ENCODE peak calls at places on chromosomes 2 and 18, in four cellular contexts. One of them, this sample, is unnamed.

GRCh38 chr2:1863386-1863785 is 119.1 kb upstream of the PXDN start:
- DNase-seq in mesothelial cell of epicardium: no peak
- DNase-seq in GM18507: no peak
- DNase-seq in stimulated activated CD8-positive, alpha-beta memory T cell treated with anti-CD3 and anti-CD28 coated beads, Interleukin-4, amount 100 ng/mL, for 4 hours: no peak
- DNase-seq in this sample: no peak

GRCh38 chr2:173962036-173962435 is 3.1 kb downstream of the SP3 start:
- DNase-seq in stimulated activated CD8-positive, alpha-beta memory T cell treated with anti-CD3 and anti-CD28 coated beads, Interleukin-4, amount 100 ng/mL, for 4 hours: no peak
- DNase-seq in GM18507: no peak
- DNase-seq in mesothelial cell of epicardium: no peak
- DNase-seq in this sample: no peak

GRCh38 chr2:152421521-152422367 is 86.8 kb downstream of the FMNL2 start:
- DNase-seq in GM18507: peak
- DNase-seq in mesothelial cell of epicardium: no peak
- DNase-seq in stimulated activated CD8-positive, alpha-beta memory T cell treated with anti-CD3 and anti-CD28 coated beads, Interleukin-4, amount 100 ng/mL, for 4 hours: no peak
- DNase-seq in this sample: no peak

GRCh38 chr2:219178377-219179175 is 501 bp downstream of the RETREG2 start:
- DNase-seq in mesothelial cell of epicardium: no peak
- DNase-seq in GM18507: no peak
- DNase-seq in stimulated activated CD8-positive, alpha-beta memory T cell treated with anti-CD3 and anti-CD28 coated beads, Interleukin-4, amount 100 ng/mL, for 4 hours: no peak
- DNase-seq in this sample: no peak

GRCh38 chr2:75089471-75089870 is 109.8 kb downstream of the TACR1 start:
- DNase-seq in mesothelial cell of epicardium: no peak
- DNase-seq in GM18507: no peak
- DNase-seq in stimulated activated CD8-positive, alpha-beta memory T cell treated with anti-CD3 and anti-CD28 coated beads, Interleukin-4, amount 100 ng/mL, for 4 hours: no peak
- DNase-seq in this sample: no peak

GRCh38 chr2:157838442-157839161 is 37.5 kb downstream of the ACVR1 start:
- DNase-seq in mesothelial cell of epicardium: no peak
- DNase-seq in GM18507: no peak
- DNase-seq in stimulated activated CD8-positive, alpha-beta memory T cell treated with anti-CD3 and anti-CD28 coated beads, Interleukin-4, amount 100 ng/mL, for 4 hours: no peak
- DNase-seq in this sample: no peak

GRCh38 chr2:121242976-121243375 is 42.0 kb downstream of the TFCP2L1 start:
- DNase-seq in mesothelial cell of epicardium: no peak
- DNase-seq in GM18507: no peak
- DNase-seq in stimulated activated CD8-positive, alpha-beta memory T cell treated with anti-CD3 and anti-CD28 coated beads, Interleukin-4, amount 100 ng/mL, for 4 hours: no peak
- DNase-seq in this sample: no peak

GRCh38 chr2:191318729-191319078 is 73.5 kb downstream of the MYO1B start:
- DNase-seq in mesothelial cell of epicardium: no peak
- DNase-seq in GM18507: no peak
- DNase-seq in stimulated activated CD8-positive, alpha-beta memory T cell treated with anti-CD3 and anti-CD28 coated beads, Interleukin-4, amount 100 ng/mL, for 4 hours: no peak
- DNase-seq in this sample: no peak

GRCh38 chr2:38125830-38126229 is 49.9 kb upstream of the CYP1B1 start:
- DNase-seq in mesothelial cell of epicardium: no peak
- DNase-seq in stimulated activated CD8-positive, alpha-beta memory T cell treated with anti-CD3 and anti-CD28 coated beads, Interleukin-4, amount 100 ng/mL, for 4 hours: no peak
- DNase-seq in GM18507: no peak
- DNase-seq in this sample: no peak

GRCh38 chr18:25832008-25832604 is 258.3 kb downstream of the SS18 start:
- DNase-seq in mesothelial cell of epicardium: no peak
- DNase-seq in GM18507: no peak
- DNase-seq in stimulated activated CD8-positive, alpha-beta memory T cell treated with anti-CD3 and anti-CD28 coated beads, Interleukin-4, amount 100 ng/mL, for 4 hours: no peak
- DNase-seq in this sample: peak

GRCh38 chr2:239154971-239155805 is 245.6 kb downstream of the HDAC4 start:
- DNase-seq in GM18507: no peak
- DNase-seq in stimulated activated CD8-positive, alpha-beta memory T cell treated with anti-CD3 and anti-CD28 coated beads, Interleukin-4, amount 100 ng/mL, for 4 hours: no peak
- DNase-seq in mesothelial cell of epicardium: no peak
- DNase-seq in this sample: no peak

GRCh38 chr2:37670378-37671012 is 947 bp downstream of the CDC42EP3 start:
- DNase-seq in stimulated activated CD8-positive, alpha-beta memory T cell treated with anti-CD3 and anti-CD28 coated beads, Interleukin-4, amount 100 ng/mL, for 4 hours: no peak
- DNase-seq in GM18507: no peak
- DNase-seq in mesothelial cell of epicardium: no peak
- DNase-seq in this sample: no peak